ENCODE peak calls at places on chromosome 9, in nine cellular contexts. I, Z, C, L, M, D, S, N and H are unnamed samples.

GRCh38 chr9:16775330-16775729 is 95.1 kb downstream of the BNC2 start:
- DNase-seq in I (no peak), Z (no peak), C (no peak), L (no peak), M (no peak), D (no peak), S (no peak), N (no peak), H (no peak)

GRCh38 chr9:93216072-93216364 is 32.1 kb downstream of the WNK2 start:
- DNase-seq in I (no peak), Z (no peak), C (no peak), L (no peak), M (no peak), D (no peak), S (no peak), N (no peak), H (no peak)

GRCh38 chr9:96510258-96510657 is 60.3 kb downstream of the HABP4 start:
- DNase-seq in I (no peak), Z (no peak), C (no peak), L (no peak), M (no peak), D (no peak), S (no peak), N (no peak), H (no peak)

GRCh38 chr9:97564291-97565175 is 63.1 kb downstream of the TMOD1 start:
- DNase-seq in I (no peak), Z (no peak), C (peak), L (peak), M (no peak), D (no peak), S (no peak), N (no peak), H (no peak)

GRCh38 chr9:70392189-70392588 is 22.3 kb downstream of the KLF9 start:
- DNase-seq in I (no peak), Z (no peak), C (no peak), L (no peak), M (no peak), D (no peak), S (no peak), N (no peak), H (no peak)

GRCh38 chr9:134318481-134318891 is 7.8 kb upstream of the RXRA start:
- DNase-seq in I (peak), Z (no peak), C (no peak), L (no peak), M (no peak), D (no peak), S (no peak), N (no peak), H (no peak)

GRCh38 chr9:111527347-111527746 is 2.4 kb downstream of the ZNF483 start:
- DNase-seq in I (no peak), Z (no peak), C (no peak), L (no peak), M (no peak), D (no peak), S (no peak), N (no peak), H (no peak)

GRCh38 chr9:114287763-114288232 is 35.1 kb upstream of the ORM1 start:
- DNase-seq in I (no peak), Z (no peak), C (peak), L (peak), M (no peak), D (no peak), S (no peak), N (no peak), H (no peak)

GRCh38 chr9:92735907-92736600 is 28.6 kb downstream of the BICD2 start:
- DNase-seq in I (no peak), Z (no peak), C (no peak), L (no peak), M (no peak), D (no peak), S (no peak), N (no peak), H (no peak)

GRCh38 chr9:78236511-78236950 is 656 bp downstream of the CEP78 start:
- DNase-seq in I (no peak), Z (no peak), C (no peak), L (no peak), M (no peak), D (no peak), S (no peak), N (no peak), H (no peak)

GRCh38 chr9:114330636-114331035 is 967 bp downstream of the ORM2 start:
- DNase-seq in I (no peak), Z (no peak), C (no peak), L (no peak), M (no peak), D (no peak), S (no peak), N (no peak), H (no peak)

GRCh38 chr9:16825364-16825763 is 45.1 kb downstream of the BNC2 start:
- DNase-seq in I (no peak), Z (no peak), C (no peak), L (no peak), M (no peak), D (no peak), S (no peak), N (no peak), H (no peak)

GRCh38 chr9:136566899-136567298 is 21.1 kb upstream of the NOTCH1 start:
- DNase-seq in I (peak), Z (no peak), C (peak), L (no peak), M (no peak), D (no peak), S (no peak), N (no peak), H (no peak)

GRCh38 chr9:108411632-108412031 is 444.2 kb downstream of the ACTL7B start:
- DNase-seq in I (no peak), Z (no peak), C (no peak), L (no peak), M (no peak), D (no peak), S (no peak), N (no peak), H (no peak)

GRCh38 chr9:34996181-34996904 is 6.8 kb downstream of the DNAJB5 start:
- DNase-seq in I (no peak), Z (no peak), C (no peak), L (no peak), M (no peak), D (no peak), S (no peak), N (no peak), H (no peak)

GRCh38 chr9:88322906-88323566 is 65.2 kb upstream of the SPIN1 start:
- DNase-seq in I (no peak), Z (no peak), C (no peak), L (peak), M (no peak), D (no peak), S (peak), N (no peak), H (peak)

GRCh38 chr9:114588150-114588663 is 638 bp downstream of the ATP6V1G1 start:
- DNase-seq in I (no peak), Z (no peak), C (peak), L (peak), M (no peak), D (no peak), S (no peak), N (no peak), H (no peak)

GRCh38 chr9:133738039-133738805 is at the start of gene SARDH:
- DNase-seq in I (peak), Z (no peak), C (no peak), L (peak), M (no peak), D (peak), S (peak), N (peak), H (peak)